ENCODE peak calls at places on chromosome 17, in seven cellular contexts. K is A549, C is uterus, Q is adrenal gland, I is transverse colon, Y is sigmoid colon, T is HCT116. E is an unnamed sample.

GRCh38 chr17:12789075-12789975 is at the start of gene ARHGAP44:
- DNase-seq in T (peak), C (peak), I (peak), K (peak), Q (peak), Y (peak), E (peak)

GRCh38 chr17:69607162-69607834 is 192.8 kb downstream of the MAP2K6 start:
- DNase-seq in Y (peak), C (peak), Q (peak), T (peak), K (peak), I (peak), E (peak)

GRCh38 chr17:4362141-4362540 is 4.3 kb downstream of the UBE2G1 start:
- DNase-seq in T (no peak), K (peak), Y (peak), C (no peak), Q (no peak), I (no peak), E (no peak)

GRCh38 chr17:29733151-29733550 is 110.4 kb upstream of the CORO6 start:
- DNase-seq in K (peak), Y (no peak), C (no peak), Q (no peak), T (no peak), I (no peak), E (no peak)

GRCh38 chr17:61443475-61443882 is 8.7 kb upstream of the TBX4 start:
- DNase-seq in C (no peak), K (no peak), T (no peak), I (no peak), Y (no peak), Q (no peak), E (no peak)

GRCh38 chr17:35991075-35991474 is 4.5 kb upstream of the CCL14 start:
- DNase-seq in Q (no peak), C (no peak), I (no peak), T (no peak), K (no peak), Y (no peak), E (no peak)

GRCh38 chr17:44197980-44198720 is 1.5 kb downstream of the ATXN7L3 start:
- DNase-seq in Q (peak), T (peak), Y (no peak), I (peak), C (no peak), K (peak), E (peak)

GRCh38 chr17:76246080-76247066 is 6.1 kb upstream of the RNF157 start:
- DNase-seq in I (peak), Q (no peak), C (no peak), T (no peak), K (no peak), Y (peak), E (no peak)

GRCh38 chr17:79842656-79843474 is 3.6 kb upstream of the CBX4 start:
- DNase-seq in C (no peak), Y (no peak), I (peak), K (no peak), T (no peak), Q (no peak), E (peak)

GRCh38 chr17:16639438-16639837 is 14.2 kb downstream of the ZNF624 start:
- DNase-seq in T (no peak), Q (no peak), Y (no peak), K (no peak), I (no peak), C (no peak), E (no peak)

GRCh38 chr17:888998-889401 is 90.6 kb downstream of the NXN start:
- DNase-seq in I (no peak), K (no peak), T (no peak), Q (no peak), Y (no peak), C (no peak), E (no peak)

GRCh38 chr17:47810200-47810821 is 11.3 kb downstream of the OSBPL7 start:
- DNase-seq in K (peak), Q (peak), Y (peak), T (peak), I (peak), C (no peak), E (no peak)

GRCh38 chr17:13736915-13737314 is 135.2 kb upstream of the HS3ST3A1 start:
- DNase-seq in K (no peak), Q (no peak), I (no peak), Y (no peak), C (no peak), T (no peak), E (no peak)

GRCh38 chr17:52647411-52647810 is 488.9 kb upstream of the CA10 start:
- DNase-seq in K (no peak), C (no peak), Y (no peak), Q (no peak), I (no peak), T (no peak), E (no peak)

GRCh38 chr17:33175565-33175964 is 117.5 kb downstream of the ASIC2 start:
- DNase-seq in C (peak), T (no peak), I (no peak), Y (no peak), K (no peak), Q (no peak), E (no peak)

GRCh38 chr17:70808596-70808995 is 639.3 kb downstream of the KCNJ2 start:
- DNase-seq in T (peak), Y (no peak), K (peak), Q (no peak), C (no peak), I (no peak), E (no peak)

GRCh38 chr17:2892305-2892971 is 96.2 kb downstream of the RAP1GAP2 start:
- DNase-seq in Y (no peak), Q (peak), I (peak), K (peak), C (no peak), T (peak), E (no peak)

GRCh38 chr17:38798614-38799500 is 499 bp downstream of the PIP4K2B start:
- DNase-seq in K (peak), T (no peak), C (no peak), I (peak), Q (peak), Y (peak), E (no peak)

GRCh38 chr17:54666559-54666958 is 234.1 kb upstream of the TOM1L1 start:
- DNase-seq in C (no peak), I (no peak), Q (no peak), T (no peak), Y (no peak), K (peak), E (no peak)

GRCh38 chr17:11300738-11301137 is 59.7 kb downstream of the SHISA6 start:
- DNase-seq in C (no peak), Q (no peak), K (no peak), Y (no peak), T (no peak), I (no peak), E (no peak)

GRCh38 chr17:16435951-16436886 is 20.8 kb downstream of the TRPV2 start:
- DNase-seq in Y (no peak), C (no peak), I (no peak), T (no peak), K (no peak), Q (no peak), E (no peak)

GRCh38 chr17:34067009-34067408 is 188.1 kb upstream of the CCL2 start:
- DNase-seq in Q (no peak), K (no peak), I (no peak), C (no peak), Y (no peak), T (no peak), E (no peak)

GRCh38 chr17:36938566-36939058 is 1.3 kb downstream of the LHX1 start:
- DNase-seq in Q (no peak), I (no peak), K (no peak), C (no peak), Y (no peak), T (no peak), E (no peak)

GRCh38 chr17:66506641-66507040 is 204.2 kb downstream of the PRKCA start:
- DNase-seq in I (no peak), Y (no peak), K (no peak), C (no peak), Q (no peak), T (no peak), E (no peak)

GRCh38 chr17:76272541-76273434 is 7.6 kb downstream of the UBALD2 start:
- DNase-seq in I (no peak), C (no peak), K (no peak), Y (no peak), Q (no peak), T (no peak), E (no peak)

GRCh38 chr17:74859439-74860228 is at the start of gene GRIN2C:
- DNase-seq in Q (peak), K (no peak), I (no peak), Y (no peak), C (no peak), T (no peak), E (no peak)

GRCh38 chr17:44170499-44171201 is at the start of gene ASB16:
- DNase-seq in C (no peak), K (no peak), Q (peak), I (no peak), Y (no peak), T (no peak), E (no peak)

GRCh38 chr17:13154403-13154802 is 136.6 kb upstream of the ELAC2 start:
- DNase-seq in K (no peak), Y (no peak), I (no peak), T (no peak), Q (no peak), C (no peak), E (no peak)

GRCh38 chr17:71975998-71976649 is 144.7 kb upstream of the SOX9 start:
- DNase-seq in C (peak), K (peak), Y (peak), T (no peak), Q (peak), I (peak), E (peak)

GRCh38 chr17:82237083-82237745 is 8.4 kb downstream of the SLC16A3 start:
- DNase-seq in K (no peak), C (no peak), T (no peak), Q (peak), I (no peak), Y (peak), E (peak)

GRCh38 chr17:60082946-60083471 is 4.3 kb upstream of the HEATR6 start:
- DNase-seq in T (no peak), I (no peak), K (no peak), Y (no peak), Q (no peak), C (no peak), E (no peak)

GRCh38 chr17:54888254-54888653 is 12.4 kb upstream of the TOM1L1 start:
- DNase-seq in I (no peak), K (no peak), Q (no peak), C (no peak), T (no peak), Y (no peak), E (no peak)

GRCh38 chr17:58174871-58175270 is 8.1 kb downstream of the OR4D2 start:
- DNase-seq in K (no peak), Q (no peak), Y (no peak), C (no peak), I (no peak), T (no peak), E (no peak)

GRCh38 chr17:70278846-70279465 is 109.6 kb downstream of the KCNJ2 start:
- DNase-seq in T (no peak), Y (no peak), K (no peak), Q (no peak), I (no peak), C (no peak), E (no peak)

GRCh38 chr17:79974786-79975497 is 60.7 kb downstream of the TBC1D16 start:
- DNase-seq in I (no peak), Q (no peak), C (peak), K (peak), Y (peak), T (no peak), E (peak)

GRCh38 chr17:65121916-65122821 is 15.0 kb upstream of the RGS9 start:
- DNase-seq in I (peak), K (no peak), Y (no peak), C (no peak), T (no peak), Q (no peak), E (no peak)

GRCh38 chr17:65123757-65124675 is 13.2 kb upstream of the RGS9 start:
- DNase-seq in K (peak), C (no peak), Q (no peak), T (no peak), I (peak), Y (no peak), E (no peak)

GRCh38 chr17:65122836-65123756 is 14.1 kb upstream of the RGS9 start:
- DNase-seq in K (peak), I (peak), Q (peak), Y (peak), T (peak), C (peak), E (peak)

GRCh38 chr17:65117384-65118035 is 19.7 kb upstream of the RGS9 start:
- DNase-seq in I (no peak), C (no peak), Y (no peak), T (no peak), Q (no peak), K (no peak), E (no peak)

GRCh38 chr17:65121368-65121767 is 15.8 kb upstream of the RGS9 start:
- DNase-seq in C (no peak), I (no peak), K (no peak), T (no peak), Q (no peak), Y (no peak), E (no peak)
- H3K27ac ChIP-seq in C (no peak), I (no peak), K (no peak), T (no peak), Q (no peak), Y (no peak), E (no peak)

DNA sequence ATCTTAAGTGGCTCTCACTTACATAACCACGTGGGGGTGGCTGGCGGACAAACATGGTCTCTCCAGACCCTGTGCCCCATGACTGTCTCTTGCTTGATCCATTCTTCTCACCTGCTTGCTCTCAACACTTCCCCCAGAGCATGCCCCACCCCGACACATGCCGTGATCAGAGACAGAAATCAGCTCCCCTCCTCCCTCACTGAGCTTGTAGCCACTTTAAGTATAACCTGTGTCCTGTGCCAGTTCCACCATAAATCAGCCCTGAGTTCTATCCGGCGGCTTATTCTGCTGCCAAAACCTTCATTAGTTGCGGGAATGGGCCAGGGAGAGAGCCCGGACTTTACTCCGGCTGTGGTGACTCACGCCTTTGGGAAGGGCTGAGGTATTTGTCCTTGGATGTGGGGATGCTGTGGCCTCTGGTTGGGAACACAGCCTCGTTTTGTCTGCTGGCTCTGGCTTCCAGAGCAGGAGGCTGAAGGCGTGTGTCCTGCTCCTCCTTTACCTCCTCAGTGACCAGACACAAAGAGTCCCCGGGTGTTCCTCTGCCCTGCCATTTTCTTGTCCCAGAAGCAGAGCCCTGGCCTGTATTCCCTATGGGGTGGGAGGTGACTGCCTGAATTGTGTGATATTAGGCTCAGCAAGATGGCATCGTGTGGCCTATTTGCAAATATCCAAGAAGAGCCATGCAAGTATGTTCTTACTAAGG is 21.1 kb downstream of the ANKRD40 start:
- DNase-seq in K (peak), T (peak), Q (peak), C (peak), I (peak), Y (peak), E (peak)
- TF ChIP-seq POLR2A in K (no peak), T (peak), Q (peak), C (no peak), I (peak), Y (no peak), E (no peak)

GRCh38 chr17:64145460-64145750 is 15.5 kb upstream of the ERN1 start:
- DNase-seq in K (no peak), Q (no peak), I (no peak), Y (no peak), T (no peak), C (no peak), E (no peak)
- H3K27ac ChIP-seq in K (peak), Q (peak), I (peak), Y (peak), T (peak), C (peak), E (peak)

GRCh38 chr17:49618112-49618611 is 42.5 kb downstream of the NXPH3 start:
- DNase-seq in I (no peak), C (no peak), Q (no peak), Y (no peak), K (no peak), T (no peak), E (no peak)

GRCh38 chr17:49616546-49617205 is 41.0 kb downstream of the NXPH3 start:
- DNase-seq in K (no peak), I (peak), Q (peak), C (peak), T (no peak), Y (peak), E (peak)

GRCh38 chr17:49621420-49621819 is 45.7 kb downstream of the NXPH3 start:
- DNase-seq in T (no peak), C (no peak), Y (no peak), I (no peak), K (no peak), Q (no peak), E (no peak)

GRCh38 chr17:49624896-49625295 is 49.2 kb downstream of the NXPH3 start:
- DNase-seq in K (no peak), Y (no peak), T (no peak), Q (peak), C (no peak), I (no peak), E (no peak)

GRCh38 chr17:49621946-49622529 is 46.4 kb downstream of the NXPH3 start:
- DNase-seq in T (no peak), Q (no peak), Y (no peak), I (no peak), C (no peak), K (no peak), E (no peak)
- TF ChIP-seq POLR2A in T (no peak), Q (no peak), Y (no peak), I (no peak), C (no peak), K (no peak), E (no peak)

DNA sequence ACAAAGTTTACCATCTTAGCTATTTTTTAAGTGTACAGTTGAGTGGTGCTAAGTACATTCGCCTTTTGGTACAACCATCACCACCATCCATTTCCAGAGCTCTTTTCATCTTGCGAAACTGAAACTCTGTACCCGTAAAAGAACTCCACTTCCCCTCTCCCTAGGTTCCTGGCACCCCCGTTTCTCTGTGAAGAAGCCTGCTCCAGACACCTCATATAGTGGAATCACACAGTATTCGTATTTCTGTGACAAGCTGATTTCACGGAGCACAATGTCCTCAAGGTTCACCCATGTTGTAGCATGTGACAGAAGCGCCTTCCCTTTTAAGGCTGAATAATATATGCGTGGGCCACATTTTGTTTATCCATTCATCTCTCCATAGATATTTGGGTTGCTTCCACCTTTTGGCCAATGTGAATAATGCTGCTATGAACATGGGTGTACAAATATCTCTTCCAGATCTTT is 54.2 kb upstream of the MAP3K14 start:
- DNase-seq in C (no peak), Y (peak), I (no peak), T (peak), K (peak), Q (no peak), E (no peak)
- H3K27ac ChIP-seq in C (peak), Y (peak), I (peak), T (peak), K (peak), Q (no peak), E (no peak)

GRCh38 chr17:49762148-49762941 is 1.6 kb downstream of the FAM117A start:
- DNase-seq in T (no peak), Y (no peak), C (no peak), K (no peak), I (no peak), Q (no peak), E (no peak)

GRCh38 chr17:49760909-49761558 is 2.9 kb downstream of the FAM117A start:
- DNase-seq in T (no peak), I (no peak), Y (no peak), Q (no peak), K (no peak), C (no peak), E (no peak)

GRCh38 chr17:49766918-49767530 is 3.1 kb upstream of the FAM117A start:
- DNase-seq in I (no peak), C (no peak), Y (no peak), Q (no peak), T (no peak), K (no peak), E (no peak)

GRCh38 chr17:49764559-49765180 is 739 bp upstream of the FAM117A start:
- DNase-seq in I (no peak), K (no peak), Q (no peak), T (no peak), C (no peak), Y (no peak), E (no peak)

DNA sequence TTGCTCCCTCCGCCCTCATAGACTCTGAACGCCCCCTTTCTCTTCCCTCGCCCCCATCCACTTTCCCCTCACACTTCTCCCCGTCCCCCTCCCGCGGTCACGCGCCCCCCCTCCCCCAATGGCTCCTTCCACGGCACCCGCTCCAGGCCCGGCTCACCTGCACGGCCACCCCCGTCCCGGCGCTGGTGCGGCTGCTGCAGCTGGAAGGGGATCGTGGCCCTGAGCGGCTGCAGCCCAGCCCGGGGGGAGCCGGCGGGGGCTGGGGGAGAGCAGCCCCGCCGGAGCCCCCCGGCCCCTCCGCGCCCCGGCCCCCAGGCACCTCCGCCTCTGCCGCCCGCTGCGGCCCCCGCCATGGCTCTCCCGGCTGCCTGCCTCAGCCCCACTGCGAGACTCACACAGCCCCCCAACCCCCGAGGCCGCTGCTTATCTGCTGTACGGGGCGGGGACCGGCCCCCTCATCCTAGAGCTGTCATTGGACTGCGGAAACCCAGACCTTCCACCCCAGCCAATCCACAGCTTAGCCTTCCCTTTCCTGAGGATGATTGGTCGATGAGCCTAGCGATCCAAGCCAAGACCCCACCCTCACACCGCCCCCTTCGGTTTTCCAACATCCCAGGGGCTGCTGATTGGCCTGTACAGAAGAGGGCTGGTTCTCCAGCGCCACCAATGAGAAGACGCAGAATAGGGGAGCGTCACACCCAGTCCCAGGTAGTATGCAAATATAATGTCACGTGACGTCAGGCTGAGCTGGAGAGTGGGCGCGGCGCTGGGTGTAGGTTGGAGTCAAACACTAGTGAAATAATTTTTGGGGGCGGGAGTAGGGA is at the start of gene FAM117A:
- DNase-seq in K (peak), T (peak), Q (peak), C (peak), Y (peak), I (peak), E (peak)
- TF ChIP-seq POLR2A in K (peak), T (peak), Q (peak), C (peak), Y (peak), I (peak), E (peak)

GRCh38 chr17:78111012-78111726 is 17.4 kb downstream of the TMC6 start:
- DNase-seq in T (no peak), Q (no peak), I (no peak), Y (peak), C (no peak), K (no peak), E (peak)

GRCh38 chr17:78110363-78111011 is 18.1 kb downstream of the TMC6 start:
- DNase-seq in Y (no peak), I (no peak), Q (no peak), T (no peak), C (no peak), K (no peak), E (peak)

GRCh38 chr17:78113804-78114785 is 14.5 kb downstream of the TMC6 start:
- DNase-seq in K (no peak), I (no peak), T (no peak), Y (no peak), C (no peak), Q (no peak), E (no peak)

GRCh38 chr17:78112508-78113471 is 15.8 kb downstream of the TMC6 start:
- DNase-seq in Q (peak), K (peak), I (peak), C (peak), T (peak), Y (peak), E (peak)

GRCh38 chr17:78111727-78112507 is 16.6 kb downstream of the TMC6 start:
- DNase-seq in C (no peak), K (no peak), T (no peak), Y (peak), I (no peak), Q (no peak), E (no peak)
- H3K27ac ChIP-seq in C (no peak), K (no peak), T (no peak), Y (no peak), I (no peak), Q (no peak), E (no peak)